ENCODE peak calls at places on chromosomes 4 and X, in seven cellular contexts. U is Right ventricle myocardium superior; R is heart right ventricle; N is GM13977; T is NCI-H2171 treated with DMSO at 0.1 percent for 48 hours; I is naive thymus-derived CD8-positive, alpha-beta T cell; K is neural crest cell. C is an unnamed sample.

GRCh38 chr4:5137927-5138326 is 86.6 kb downstream of the STK32B start:
- DNase-seq in U (no peak), R (no peak), N (no peak), T (no peak), I (no peak), K (no peak), C (no peak)

GRCh38 chrX:12657433-12657832 is 133.8 kb upstream of the PRPS2 start:
- DNase-seq in U (no peak), R (no peak), N (no peak), T (no peak), I (no peak), K (no peak), C (no peak)

GRCh38 chrX:19578956-19579355 is 63.6 kb upstream of the MAP3K15 start:
- DNase-seq in U (peak; percentile 39), R (peak; percentile 41), N (no peak), T (no peak), I (no peak), K (no peak), C (no peak)

GRCh38 chr4:40448875-40449274 is 113.7 kb downstream of the CHRNA9 start:
- DNase-seq in U (no peak), R (no peak), N (no peak), T (no peak), I (no peak), K (no peak), C (no peak)

GRCh38 chr4:82584921-82585320 is 23.1 kb upstream of the TMEM150C start:
- DNase-seq in U (no peak), R (no peak), N (no peak), T (no peak), I (no peak), K (no peak), C (no peak)

GRCh38 chr4:99790796-99791617 is 25.6 kb upstream of the DAPP1 start:
- DNase-seq in U (no peak), R (no peak), N (no peak), T (peak; percentile 86), I (no peak), K (no peak), C (peak; percentile 47)

GRCh38 chrX:3815896-3816664 is 102.6 kb upstream of the PRKX start:
- DNase-seq in U (peak; percentile 55), R (peak; percentile 21), N (peak; percentile 48), T (peak; percentile 48), I (peak; percentile 62), K (peak; percentile 51), C (no peak)

GRCh38 chr4:183444953-183445543 is 612 bp downstream of the CDKN2AIP start:
- DNase-seq in U (peak; percentile 58), R (peak; percentile 27), N (peak; percentile 60), T (peak; percentile 10), I (no peak), K (peak; percentile 35), C (no peak)

GRCh38 chrX:39577976-39578962 is 519.5 kb downstream of the BCOR start:
- DNase-seq in U (peak; percentile 53), R (peak; percentile 10), N (peak; percentile 61), T (peak; percentile 52), I (peak; percentile 63), K (no peak), C (no peak)

GRCh38 chrX:16687514-16687913 is 25.0 kb downstream of the CTPS2 start:
- DNase-seq in U (no peak), R (no peak), N (no peak), T (no peak), I (no peak), K (no peak), C (no peak)

GRCh38 chr4:73055241-73055897 is 14.1 kb downstream of the COX18 start:
- DNase-seq in U (no peak), R (no peak), N (peak; percentile 26), T (no peak), I (no peak), K (no peak), C (peak; percentile 36)

GRCh38 chr4:1532549-1533395 is 126.5 kb upstream of the NKX1-1 start:
- DNase-seq in U (peak; percentile 39), R (no peak), N (no peak), T (no peak), I (peak; percentile 50), K (no peak), C (no peak)

GRCh38 chr4:21307709-21308108 is 607.5 kb downstream of the PACRGL start:
- DNase-seq in U (no peak), R (no peak), N (no peak), T (no peak), I (no peak), K (no peak), C (no peak)

GRCh38 chr4:65559270-65559669 is 111.0 kb downstream of the EPHA5 start:
- DNase-seq in U (no peak), R (no peak), N (no peak), T (no peak), I (no peak), K (no peak), C (no peak)

GRCh38 chrX:150847088-150847487 is 51.4 kb downstream of the CD99L2 start:
- DNase-seq in U (no peak), R (no peak), N (no peak), T (no peak), I (no peak), K (no peak), C (no peak)

GRCh38 chrX:68807818-68808217 is 21.0 kb upstream of the EFNB1 start:
- DNase-seq in U (no peak), R (no peak), N (no peak), T (peak; percentile 1), I (no peak), K (no peak), C (no peak)

GRCh38 chrX:101619336-101619735 is 1.5 kb upstream of the ARMCX6 start:
- DNase-seq in U (no peak), R (peak; percentile 5), N (no peak), T (peak; percentile 80), I (no peak), K (no peak), C (no peak)

GRCh38 chrX:135396109-135396508 is 25.6 kb upstream of the SMIM10L2A start:
- DNase-seq in U (no peak), R (no peak), N (no peak), T (no peak), I (no peak), K (no peak), C (no peak)

GRCh38 chr4:151304755-151305154 is 20.6 kb downstream of the SH3D19 start:
- DNase-seq in U (no peak), R (no peak), N (no peak), T (peak; percentile 14), I (no peak), K (no peak), C (no peak)

GRCh38 chrX:31110657-31111056 is 38.8 kb upstream of the FTHL17 start:
- DNase-seq in U (no peak), R (no peak), N (no peak), T (no peak), I (no peak), K (no peak), C (no peak)

GRCh38 chr4:67746797-67747495 is 7.2 kb downstream of the GNRHR start:
- DNase-seq in U (no peak), R (no peak), N (peak; percentile 23), T (peak; percentile 34), I (no peak), K (no peak), C (no peak)

GRCh38 chrX:97308161-97308560 is 424.5 kb downstream of the RPA4 start:
- DNase-seq in U (no peak), R (no peak), N (no peak), T (no peak), I (no peak), K (no peak), C (no peak)

GRCh38 chrX:86102341-86102740 is 45.9 kb upstream of the DACH2 start:
- DNase-seq in U (no peak), R (no peak), N (no peak), T (no peak), I (no peak), K (no peak), C (no peak)

GRCh38 chr4:112704991-112705845 is 68.3 kb downstream of the LARP7 start:
- DNase-seq in U (peak; percentile 72), R (peak; percentile 38), N (peak; percentile 42), T (peak; percentile 31), I (no peak), K (peak; percentile 25), C (peak; percentile 24)

GRCh38 chrX:39445336-39445735 is 644.1 kb downstream of the MID1IP1 start:
- DNase-seq in U (no peak), R (no peak), N (no peak), T (no peak), I (no peak), K (peak; percentile 18), C (no peak)

GRCh38 chr4:7018281-7018680 is 24.9 kb upstream of the TADA2B start:
- DNase-seq in U (no peak), R (no peak), N (no peak), T (no peak), I (no peak), K (no peak), C (no peak)

GRCh38 chrX:98398542-98398941 is 1514.8 kb downstream of the RPA4 start:
- DNase-seq in U (no peak), R (no peak), N (no peak), T (no peak), I (no peak), K (no peak), C (no peak)

GRCh38 chr4:118139241-118139640 is 105.0 kb downstream of the NDST3 start:
- DNase-seq in U (no peak), R (no peak), N (no peak), T (no peak), I (no peak), K (no peak), C (no peak)

GRCh38 chrX:68832101-68832416 is 3.2 kb downstream of the EFNB1 start:
- DNase-seq in U (peak; percentile 58), R (no peak), N (peak; percentile 72), T (no peak), I (no peak), K (no peak), C (peak; percentile 45)

GRCh38 chr4:80265571-80266266 is 745 bp upstream of the FGF5 start:
- DNase-seq in U (no peak), R (no peak), N (no peak), T (peak; percentile 19), I (no peak), K (no peak), C (peak; percentile 16)

GRCh38 chrX:96389314-96390048 is 295.2 kb upstream of the DIAPH2 start:
- DNase-seq in U (no peak), R (no peak), N (no peak), T (no peak), I (no peak), K (no peak), C (no peak)

GRCh38 chr4:48858130-48858529 is 27.2 kb downstream of the OCIAD1 start:
- DNase-seq in U (no peak), R (no peak), N (no peak), T (no peak), I (no peak), K (no peak), C (no peak)

GRCh38 chrX:111470681-111471403 is 40.6 kb upstream of the SERTM2 start:
- DNase-seq in U (no peak), R (no peak), N (no peak), T (no peak), I (no peak), K (no peak), C (no peak)

GRCh38 chr4:115824630-115825029 is 711.2 kb upstream of the NDST4 start:
- DNase-seq in U (no peak), R (no peak), N (no peak), T (no peak), I (no peak), K (no peak), C (no peak)

GRCh38 chr4:35063171-35063570 is 1181.1 kb downstream of the ARAP2 start:
- DNase-seq in U (no peak), R (no peak), N (no peak), T (no peak), I (no peak), K (no peak), C (no peak)

GRCh38 chrX:6223516-6223915 is 5.2 kb downstream of the NLGN4X start:
- DNase-seq in U (no peak), R (no peak), N (no peak), T (no peak), I (no peak), K (no peak), C (no peak)

GRCh38 chr4:16537926-16538325 is 311.7 kb upstream of the TAPT1 start:
- DNase-seq in U (no peak), R (no peak), N (no peak), T (no peak), I (no peak), K (no peak), C (no peak)

GRCh38 chrX:155900765-155901164 is 19.6 kb downstream of the VAMP7 start:
- DNase-seq in U (no peak), R (no peak), N (no peak), T (no peak), I (no peak), K (no peak), C (no peak)